ENCODE peak calls at places on chromosome 17, in ten cellular contexts. A is mammary epithelial cell, T is pancreas, Q is AG09309, N is stomach, M is AG04449, X is IMR-90, C is retinal pigment epithelial cell, S is dorsolateral prefrontal cortex, K is GM12865. Z is an unnamed sample.

GRCh38 chr17:4475463-4475862 is 23.2 kb upstream of the SPNS2 start:
- DNase-seq in A (no peak), T (no peak), Q (no peak), N (no peak), M (no peak), X (no peak), C (no peak), S (no peak), K (no peak), Z (no peak)

GRCh38 chr17:1259910-1260389 is 10.3 kb upstream of the BHLHA9 start:
- DNase-seq in A (no peak), T (no peak), Q (no peak), N (no peak), M (no peak), X (no peak), C (no peak), S (no peak), K (no peak), Z (no peak)

GRCh38 chr17:3730881-3731429 is 7.3 kb downstream of the HASPIN start:
- DNase-seq in A (no peak), T (no peak), Q (no peak), N (no peak), M (no peak), X (peak; percentile 42), C (no peak), S (no peak), K (no peak), Z (no peak)

GRCh38 chr17:2903193-2903974 is 107.1 kb downstream of the RAP1GAP2 start:
- DNase-seq in A (no peak), T (peak; percentile 92), Q (no peak), N (peak; percentile 80), M (no peak), X (no peak), C (no peak), S (peak; percentile 70), K (no peak), Z (no peak)

GRCh38 chr17:7612294-7612640 is 2.4 kb downstream of the FXR2 start:
- DNase-seq in A (no peak), T (no peak), Q (no peak), N (no peak), M (no peak), X (no peak), C (no peak), S (no peak), K (no peak), Z (no peak)

GRCh38 chr17:17934214-17934613 is 38.0 kb downstream of the TOM1L2 start:
- DNase-seq in A (no peak), T (no peak), Q (no peak), N (no peak), M (no peak), X (no peak), C (no peak), S (no peak), K (no peak), Z (no peak)

GRCh38 chr17:64628641-64629040 is 33.5 kb downstream of the SMURF2 start:
- DNase-seq in A (no peak), T (no peak), Q (no peak), N (no peak), M (no peak), X (no peak), C (no peak), S (no peak), K (peak; percentile 52), Z (no peak)

GRCh38 chr17:38673714-38674012 is 1.1 kb downstream of the EPOP start:
- DNase-seq in A (no peak), T (no peak), Q (no peak), N (peak; percentile 27), M (no peak), X (no peak), C (no peak), S (no peak), K (peak; percentile 25), Z (no peak)

GRCh38 chr17:49371178-49371834 is 9.3 kb upstream of the ZNF652 start:
- DNase-seq in A (no peak), T (no peak), Q (no peak), N (no peak), M (no peak), X (no peak), C (no peak), S (no peak), K (no peak), Z (no peak)

GRCh38 chr17:61461967-61462733 is 9.9 kb downstream of the TBX4 start:
- DNase-seq in A (no peak), T (no peak), Q (no peak), N (no peak), M (no peak), X (no peak), C (no peak), S (no peak), K (no peak), Z (no peak)
- H3K4me3 ChIP-seq in A (no peak overlapping the region), T (peak overlapping the region; percentile 31), Q (peak overlapping the region; percentile 15), N (peak overlapping the region; percentile 19), M (peak overlapping the region; percentile 30), X (peak overlapping the region; percentile 25), C (no peak overlapping the region), S (no peak overlapping the region), K (no peak overlapping the region), Z (peak overlapping the region; percentile 21)

GRCh38 chr17:77767148-77767547 is 191.4 kb upstream of the TNRC6C start:
- DNase-seq in A (no peak), T (no peak), Q (no peak), N (no peak), M (no peak), X (no peak), C (no peak), S (no peak), K (no peak), Z (no peak)
- TF ChIP-seq CTCF in A (no peak), T (no peak), Q (no peak), N (no peak), M (no peak), X (no peak), C (no peak), S (no peak), K (no peak), Z (no peak)

GRCh38 chr17:50664788-50665458 is 30.2 kb downstream of the ABCC3 start:
- DNase-seq in A (no peak), T (no peak), Q (no peak), N (no peak), M (no peak), X (no peak), C (no peak), S (no peak), K (no peak), Z (no peak)
- H3K4me3 ChIP-seq in A (no peak overlapping the region), T (no peak overlapping the region), Q (no peak overlapping the region), N (no peak overlapping the region), M (no peak overlapping the region), X (no peak overlapping the region), C (no peak overlapping the region), S (no peak overlapping the region), K (no peak overlapping the region), Z (no peak overlapping the region)

GRCh38 chr17:83084214-83084613 is 4.8 kb downstream of the METRNL start:
- DNase-seq in A (no peak), T (no peak), Q (no peak), N (no peak), M (no peak), X (no peak), C (no peak), S (no peak), K (no peak), Z (no peak)
- TF ChIP-seq CTCF in A (no peak), T (no peak), Q (no peak), N (no peak), M (no peak), X (no peak), C (no peak), S (no peak), K (no peak), Z (no peak)

GRCh38 chr17:81889602-81890001 is 1.8 kb downstream of the ALYREF start:
- DNase-seq in A (no peak), T (no peak), Q (no peak), N (no peak), M (no peak), X (no peak), C (no peak), S (no peak), K (no peak), Z (no peak)
- H3K4me3 ChIP-seq in A (no peak overlapping the region), T (no peak overlapping the region), Q (no peak overlapping the region), N (no peak overlapping the region), M (peak overlapping the region; percentile 23), X (no peak overlapping the region), C (no peak overlapping the region), S (no peak overlapping the region), K (no peak overlapping the region), Z (peak overlapping the region; percentile 73)

GRCh38 chr17:44394833-44395232 is 5.4 kb upstream of the ITGA2B start:
- DNase-seq in A (no peak), T (no peak), Q (no peak), N (no peak), M (no peak), X (no peak), C (no peak), S (no peak), K (no peak), Z (no peak)
- TF ChIP-seq CTCF in A (no peak), T (no peak), Q (no peak), N (no peak), M (no peak), X (no peak), C (no peak), S (no peak), K (no peak), Z (no peak)

GRCh38 chr17:59488805-59489204 is 76.6 kb upstream of the DHX40 start:
- DNase-seq in A (no peak), T (no peak), Q (no peak), N (no peak), M (no peak), X (no peak), C (no peak), S (no peak), K (no peak), Z (no peak)

GRCh38 chr17:59487161-59487873 is 78.1 kb upstream of the DHX40 start:
- DNase-seq in A (no peak), T (no peak), Q (peak; percentile 23), N (no peak), M (no peak), X (no peak), C (no peak), S (peak; percentile 28), K (no peak), Z (no peak)

GRCh38 chr17:59485018-59485417 is 80.4 kb upstream of the DHX40 start:
- DNase-seq in A (no peak), T (no peak), Q (no peak), N (no peak), M (no peak), X (no peak), C (no peak), S (no peak), K (no peak), Z (no peak)

GRCh38 chr17:59479141-59479540 is 86.3 kb upstream of the DHX40 start:
- DNase-seq in A (no peak), T (no peak), Q (no peak), N (no peak), M (no peak), X (no peak), C (no peak), S (no peak), K (no peak), Z (no peak)

DNA sequence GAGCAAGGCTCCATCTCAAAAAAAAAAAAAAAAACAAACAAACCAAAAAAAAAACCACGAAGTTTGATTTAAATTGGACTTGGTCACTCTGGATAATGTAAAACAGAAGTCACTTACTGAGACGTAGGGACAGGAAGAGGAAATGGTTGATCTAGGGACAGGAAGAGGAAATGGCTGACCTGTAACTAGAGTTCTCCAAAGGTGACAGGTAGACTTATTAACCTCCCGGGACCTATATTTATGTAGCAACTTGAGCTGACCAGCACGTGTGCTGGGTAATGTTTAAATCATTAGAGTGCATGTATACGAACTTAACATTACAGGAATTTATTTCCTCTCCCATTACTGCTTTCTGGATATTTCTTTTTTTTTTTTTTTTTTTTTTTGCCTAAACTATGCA is 81.5 kb upstream of the DHX40 start:
- DNase-seq in A (no peak), T (no peak), Q (no peak), N (no peak), M (no peak), X (no peak), C (no peak), S (no peak), K (peak; percentile 13), Z (no peak)
- H3K4me3 ChIP-seq in A (no peak overlapping the region), T (no peak overlapping the region), Q (no peak overlapping the region), N (no peak overlapping the region), M (no peak overlapping the region), X (no peak overlapping the region), C (no peak overlapping the region), S (no peak overlapping the region), K (no peak overlapping the region), Z (no peak overlapping the region)